ENCODE peak calls at places on chromosomes 7 and 10, in seven cellular contexts. Q is psoas muscle, K is foreskin fibroblast, T is activated B cell treated with CpG ODN at 0.5 μM for 24 hours, A is MCF 10A, H is brain microvascular endothelial cell, O is uterus. B is an unnamed sample.

GRCh38 chr7:11171569-11172192 is 198.0 kb downstream of the PHF14 start:
- DNase-seq in A (no peak), H (no peak), Q (no peak), O (no peak), K (no peak), T (no peak), B (no peak)

GRCh38 chr10:124741281-124741921 is 2.8 kb downstream of the FAM53B start:
- DNase-seq in K (peak), O (peak), H (peak), Q (peak), A (peak), T (peak), B (peak)

GRCh38 chr7:117971581-117972244 is 98.5 kb upstream of the CTTNBP2 start:
- DNase-seq in K (no peak), Q (no peak), H (no peak), T (no peak), A (no peak), O (no peak), B (no peak)

GRCh38 chr10:4073912-4074311 is 288.9 kb upstream of the KLF6 start:
- DNase-seq in Q (peak), T (no peak), H (peak), A (peak), O (no peak), K (peak), B (no peak)

GRCh38 chr7:50558380-50559051 is 6.7 kb downstream of the DDC start:
- DNase-seq in Q (no peak), K (no peak), T (no peak), A (no peak), O (no peak), H (no peak), B (no peak)

GRCh38 chr7:141463986-141464385 is 87.2 kb upstream of the AGK start:
- DNase-seq in A (peak), H (no peak), O (no peak), T (no peak), K (no peak), Q (no peak), B (no peak)

GRCh38 chr7:82419200-82419599 is 24.4 kb downstream of the CACNA2D1 start:
- DNase-seq in O (no peak), T (no peak), A (no peak), Q (no peak), K (no peak), H (no peak), B (no peak)

GRCh38 chr10:7317799-7318446 is 92.9 kb downstream of the SFMBT2 start:
- DNase-seq in Q (no peak), H (no peak), K (no peak), T (no peak), O (no peak), A (no peak), B (no peak)

GRCh38 chr10:110311357-110311949 is 6.7 kb upstream of the SMNDC1 start:
- DNase-seq in Q (no peak), A (peak), H (peak), K (peak), O (peak), T (no peak), B (no peak)

GRCh38 chr10:59830601-59831259 is 75.6 kb downstream of the CCDC6 start:
- DNase-seq in K (peak), O (peak), T (no peak), H (peak), A (peak), Q (no peak), B (no peak)

DNA sequence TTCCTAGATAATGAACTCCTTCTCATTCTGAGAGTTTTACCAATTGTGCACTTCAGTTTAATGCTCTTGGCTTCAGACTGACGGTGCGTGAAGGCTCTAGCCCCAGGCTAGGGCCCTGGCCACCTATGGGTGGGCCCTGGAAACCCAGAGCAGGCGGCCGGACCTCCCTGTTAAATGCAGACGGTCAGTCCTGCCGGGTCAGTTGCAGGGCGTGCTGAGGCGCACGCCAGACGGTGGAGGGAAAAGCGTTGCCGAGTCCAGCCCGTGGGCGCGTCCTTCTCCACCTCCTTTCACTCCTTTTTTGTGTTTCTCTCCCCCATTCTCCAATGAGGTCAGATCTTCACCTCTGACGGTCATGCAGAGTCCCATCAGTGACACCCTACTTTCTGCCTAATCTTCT is 2.3 kb downstream of the DPYSL4 start:
- DNase-seq in A (no peak), H (no peak), K (no peak), Q (peak), T (no peak), O (no peak), B (no peak)
- TF ChIP-seq CTCF in A (no peak), H (no peak), K (no peak), Q (no peak), T (no peak), O (no peak), B (no peak)

GRCh38 chr10:50650481-50650880 is 26.7 kb upstream of the SGMS1 start:
- DNase-seq in O (no peak), A (no peak), Q (no peak), T (no peak), K (no peak), H (no peak), B (no peak)

GRCh38 chr10:50653758-50654157 is 30.0 kb upstream of the SGMS1 start:
- DNase-seq in O (no peak), K (no peak), Q (no peak), T (no peak), A (no peak), H (no peak), B (no peak)

GRCh38 chr10:50648935-50649227 is 25.1 kb upstream of the SGMS1 start:
- DNase-seq in H (no peak), T (no peak), O (no peak), A (no peak), K (no peak), Q (no peak), B (no peak)

GRCh38 chr10:50651808-50652207 is 28.1 kb upstream of the SGMS1 start:
- DNase-seq in T (no peak), Q (no peak), H (no peak), A (no peak), O (no peak), K (peak), B (no peak)

GRCh38 chr10:50653142-50653541 is 29.4 kb upstream of the SGMS1 start:
- DNase-seq in Q (no peak), T (no peak), K (peak), O (no peak), H (no peak), A (peak), B (no peak)
- TF ChIP-seq CTCF in Q (peak), T (no peak), K (peak), O (peak), H (peak), A (peak), B (no peak)

DNA sequence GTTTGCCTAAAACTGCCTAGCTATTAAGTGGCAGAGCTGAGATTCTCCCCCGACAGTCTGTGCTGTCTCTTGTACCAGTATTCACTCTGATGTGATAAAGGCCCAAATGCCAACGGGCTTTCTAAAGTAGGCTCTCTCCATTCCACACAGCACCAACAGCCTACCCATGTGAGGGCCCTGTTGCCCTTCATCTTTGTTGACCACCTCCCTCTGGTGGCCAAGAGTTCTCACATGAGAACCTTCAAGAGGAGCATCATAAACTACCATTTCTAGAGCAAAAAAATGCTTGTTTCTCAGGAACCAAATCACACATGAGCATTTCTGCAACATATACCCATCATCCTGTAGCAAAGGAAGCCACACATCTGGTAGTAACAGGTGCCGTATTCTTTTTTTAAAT is 185.8 kb downstream of the GRM8 start:
- DNase-seq in T (no peak), A (peak), H (no peak), O (no peak), K (no peak), Q (no peak), B (no peak)
- TF ChIP-seq CTCF in T (no peak), A (no peak), H (no peak), O (no peak), K (no peak), Q (no peak), B (no peak)

GRCh38 chr10:17233534-17233933 is 5.5 kb downstream of the VIM start:
- DNase-seq in O (peak), Q (peak), T (no peak), K (peak), H (no peak), A (no peak), B (no peak)

GRCh38 chr10:17236468-17236886 is 8.4 kb downstream of the VIM start:
- DNase-seq in T (no peak), O (no peak), H (no peak), A (no peak), K (peak), Q (no peak), B (no peak)

GRCh38 chr10:17234541-17234940 is 6.5 kb downstream of the VIM start:
- DNase-seq in A (no peak), T (no peak), O (no peak), H (no peak), Q (no peak), K (no peak), B (no peak)

GRCh38 chr10:17237163-17237562 is 9.1 kb downstream of the VIM start:
- DNase-seq in T (no peak), A (no peak), O (no peak), H (no peak), Q (no peak), K (peak), B (no peak)

GRCh38 chr10:17235136-17235535 is 7.1 kb downstream of the VIM start:
- DNase-seq in O (no peak), K (peak), A (peak), Q (no peak), H (no peak), T (no peak), B (no peak)
- TF ChIP-seq CTCF in O (no peak), K (no peak), A (no peak), Q (no peak), H (peak), T (no peak), B (no peak)

DNA sequence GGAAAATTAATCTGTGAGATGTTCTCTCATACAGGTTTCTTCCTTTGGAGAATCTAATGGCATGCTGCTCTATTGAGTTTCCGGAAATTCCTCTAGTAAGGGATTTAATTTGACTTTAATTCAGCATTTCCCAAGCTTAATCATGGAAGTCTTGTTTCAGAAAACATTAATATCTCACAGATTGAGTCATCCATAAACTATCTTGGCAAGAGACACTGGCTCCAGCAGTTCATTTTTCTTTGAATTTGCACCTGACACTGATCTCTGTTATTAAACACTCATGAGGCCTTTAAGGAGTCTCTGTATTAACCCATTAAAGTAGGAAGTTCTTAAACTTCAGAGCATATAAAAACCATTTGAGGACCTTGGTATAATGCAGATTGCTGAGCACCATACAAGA is 3.7 kb upstream of the ITGB8 start:
- DNase-seq in A (peak), H (peak), O (no peak), Q (no peak), T (no peak), K (peak), B (no peak)
- TF ChIP-seq CTCF in A (no peak), H (no peak), O (no peak), Q (no peak), T (no peak), K (no peak), B (no peak)

GRCh38 chr7:108454317-108454673 is 1.9 kb downstream of the NRCAM start:
- DNase-seq in Q (no peak), O (no peak), K (no peak), A (no peak), H (no peak), T (no peak), B (no peak)

GRCh38 chr7:108455524-108455832 is 758 bp downstream of the NRCAM start:
- DNase-seq in Q (no peak), T (no peak), A (peak), O (no peak), K (no peak), H (no peak), B (no peak)

GRCh38 chr7:108455833-108456677 is at the start of gene NRCAM:
- DNase-seq in Q (peak), A (peak), H (no peak), O (no peak), T (peak), K (peak), B (no peak)

GRCh38 chr7:108453320-108453719 is 2.9 kb downstream of the NRCAM start:
- DNase-seq in Q (no peak), K (no peak), A (no peak), H (no peak), O (no peak), T (no peak), B (no peak)

DNA sequence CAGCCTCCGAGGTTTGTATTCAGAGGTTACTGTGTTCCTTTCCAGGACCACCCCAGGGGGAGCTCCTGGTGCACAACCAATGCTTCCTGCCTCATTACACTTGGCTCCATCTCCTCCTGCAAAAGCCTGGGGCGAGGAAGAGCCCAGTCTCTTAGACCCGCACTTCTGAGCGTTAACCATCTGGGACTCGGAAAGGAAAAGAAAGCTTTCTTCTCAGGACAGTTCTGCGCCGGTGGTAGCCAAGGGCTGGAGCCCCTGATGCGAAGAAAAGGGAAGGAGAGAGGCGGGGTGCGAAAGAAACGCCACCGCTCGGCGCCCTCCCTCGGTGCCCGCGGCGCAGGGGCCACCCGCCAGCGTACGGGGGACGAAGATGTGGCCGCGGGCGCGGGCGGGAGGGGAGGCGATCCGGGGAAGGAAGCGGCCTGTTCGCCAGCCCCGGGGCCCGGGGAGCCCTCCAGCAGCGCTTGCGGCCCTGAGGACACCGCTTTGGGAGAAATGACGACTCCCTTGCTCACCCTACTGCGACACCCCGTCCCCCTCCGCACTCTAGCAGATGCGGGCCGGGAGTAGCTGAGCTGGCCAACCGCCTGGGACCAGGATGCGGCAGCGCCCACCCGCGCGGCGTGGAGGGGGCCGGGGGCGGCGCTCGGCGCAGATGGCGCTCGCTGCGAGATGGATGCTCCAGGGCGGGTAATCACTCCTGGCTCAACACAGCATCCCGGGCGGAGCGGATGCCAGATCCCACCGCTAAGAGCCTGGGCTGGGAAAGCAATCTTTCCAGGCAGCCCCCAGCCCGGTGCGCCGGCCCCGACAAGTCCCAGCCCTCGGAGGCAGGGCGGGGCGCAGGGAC is 1.3 kb downstream of the NRCAM start:
- DNase-seq in T (peak), A (no peak), Q (no peak), K (peak), H (no peak), O (no peak), B (no peak)
- TF ChIP-seq CTCF in T (no peak), A (no peak), Q (no peak), K (no peak), H (peak), O (no peak), B (no peak)